ENCODE peak calls at places on chromosome 6, in six cellular contexts. J is amniotic stem cell, H is astrocyte of the hippocampus, K is cerebellum, S is LoVo, R is iPS DF 19.7. Q is an unnamed sample.

GRCh38 chr6:150267686-150268561 is 100.9 kb upstream of the IYD start:
- DNase-seq in R (no peak), J (peak; percentile 82), S (no peak), H (peak; percentile 44), K (peak; percentile 37), Q (peak; percentile 76)

GRCh38 chr6:134787261-134787871 is 162.5 kb downstream of the ALDH8A1 start:
- DNase-seq in K (no peak), J (peak; percentile 22), H (peak; percentile 51), R (no peak), S (peak; percentile 12), Q (peak; percentile 54)

GRCh38 chr6:73514746-73515110 is 6.1 kb downstream of the EEF1A1 start:
- DNase-seq in H (no peak), K (no peak), S (no peak), R (no peak), J (no peak), Q (no peak)

GRCh38 chr6:2171728-2172127 is 73.7 kb downstream of the GMDS start:
- DNase-seq in K (no peak), H (no peak), S (no peak), J (no peak), R (no peak), Q (no peak)

GRCh38 chr6:41321183-41321582 is 14.2 kb upstream of the NCR2 start:
- DNase-seq in J (no peak), S (no peak), K (no peak), H (no peak), R (no peak), Q (no peak)

GRCh38 chr6:11241793-11242201 is 9.3 kb upstream of the NEDD9 start:
- DNase-seq in R (peak; percentile 72), K (no peak), H (peak; percentile 59), S (no peak), J (no peak), Q (no peak)

GRCh38 chr6:93036835-93037234 is 382.5 kb downstream of the EPHA7 start:
- DNase-seq in K (no peak), S (no peak), R (no peak), J (no peak), H (peak; percentile 7), Q (no peak)

GRCh38 chr6:155171109-155171746 is 92.6 kb upstream of the CLDN20 start:
- DNase-seq in S (peak; percentile 79), H (peak; percentile 91), K (peak; percentile 33), J (peak; percentile 74), R (no peak), Q (peak; percentile 89)

GRCh38 chr6:53615633-53616449 is 49.7 kb downstream of the KLHL31 start:
- DNase-seq in K (no peak), J (no peak), H (peak; percentile 71), R (no peak), S (peak; percentile 95), Q (peak; percentile 29)

GRCh38 chr6:53679446-53679933 is 13.9 kb upstream of the KLHL31 start:
- DNase-seq in H (peak; percentile 49), J (peak; percentile 7), K (no peak), S (peak; percentile 26), R (peak; percentile 33), Q (peak; percentile 56)

GRCh38 chr6:25627001-25627400 is 25.0 kb upstream of the SCGN start:
- DNase-seq in H (no peak), K (no peak), S (no peak), R (peak; percentile 61), J (no peak), Q (no peak)

Q was measured in AG08395.